ENCODE peak calls at places on chromosome 4, in six cellular contexts. One of them, this sample, is unnamed.

GRCh38 chr4:78829296-78829695 is 53.1 kb downstream of the BMP2K start:
- DNase-seq in NCI-H1092: no peak
- DNase-seq in posterior cingulate gyrus: no peak
- DNase-seq in smooth muscle cell of the brain vasculature: no peak
- DNase-seq in activated CD4-positive, alpha-beta T cell treated with anti-CD3 and anti-CD28 coated beads, Interleukin-2, amount 50 U/mL, for 24 hours: no peak
- DNase-seq in DMS153: no peak
- DNase-seq in this sample: no peak

GRCh38 chr4:24686866-24687672 is 102.7 kb upstream of the DHX15 start:
- DNase-seq in NCI-H1092: no peak
- DNase-seq in posterior cingulate gyrus: no peak
- DNase-seq in smooth muscle cell of the brain vasculature: no peak
- DNase-seq in activated CD4-positive, alpha-beta T cell treated with anti-CD3 and anti-CD28 coated beads, Interleukin-2, amount 50 U/mL, for 24 hours: no peak
- DNase-seq in DMS153: no peak
- DNase-seq in this sample: no peak

GRCh38 chr4:184845367-184846011 is 19.7 kb upstream of the ACSL1 start:
- DNase-seq in NCI-H1092: no peak
- DNase-seq in posterior cingulate gyrus: no peak
- DNase-seq in smooth muscle cell of the brain vasculature: no peak
- DNase-seq in activated CD4-positive, alpha-beta T cell treated with anti-CD3 and anti-CD28 coated beads, Interleukin-2, amount 50 U/mL, for 24 hours: no peak
- DNase-seq in DMS153: no peak
- DNase-seq in this sample: no peak

GRCh38 chr4:40316782-40317635 is 18.1 kb upstream of the CHRNA9 start:
- DNase-seq in NCI-H1092: no peak
- DNase-seq in posterior cingulate gyrus: no peak
- DNase-seq in smooth muscle cell of the brain vasculature: peak
- DNase-seq in activated CD4-positive, alpha-beta T cell treated with anti-CD3 and anti-CD28 coated beads, Interleukin-2, amount 50 U/mL, for 24 hours: peak
- DNase-seq in DMS153: no peak
- DNase-seq in this sample: no peak

GRCh38 chr4:73193155-73193554 is 65.4 kb downstream of the ANKRD17 start:
- DNase-seq in NCI-H1092: no peak
- DNase-seq in posterior cingulate gyrus: no peak
- DNase-seq in smooth muscle cell of the brain vasculature: no peak
- DNase-seq in activated CD4-positive, alpha-beta T cell treated with anti-CD3 and anti-CD28 coated beads, Interleukin-2, amount 50 U/mL, for 24 hours: no peak
- DNase-seq in DMS153: no peak
- DNase-seq in this sample: no peak

GRCh38 chr4:24794111-24794860 is 1.1 kb upstream of the SOD3 start:
- DNase-seq in NCI-H1092: no peak
- DNase-seq in posterior cingulate gyrus: no peak
- DNase-seq in smooth muscle cell of the brain vasculature: no peak
- DNase-seq in activated CD4-positive, alpha-beta T cell treated with anti-CD3 and anti-CD28 coated beads, Interleukin-2, amount 50 U/mL, for 24 hours: no peak
- DNase-seq in DMS153: no peak
- DNase-seq in this sample: no peak

GRCh38 chr4:51998837-51999236 is 21.3 kb downstream of the LRRC66 start:
- DNase-seq in NCI-H1092: no peak
- DNase-seq in posterior cingulate gyrus: no peak
- DNase-seq in smooth muscle cell of the brain vasculature: no peak
- DNase-seq in activated CD4-positive, alpha-beta T cell treated with anti-CD3 and anti-CD28 coated beads, Interleukin-2, amount 50 U/mL, for 24 hours: no peak
- DNase-seq in DMS153: no peak
- DNase-seq in this sample: no peak

GRCh38 chr4:145840162-145840768 is 98.4 kb downstream of the ZNF827 start:
- DNase-seq in NCI-H1092: peak
- DNase-seq in posterior cingulate gyrus: no peak
- DNase-seq in smooth muscle cell of the brain vasculature: no peak
- DNase-seq in activated CD4-positive, alpha-beta T cell treated with anti-CD3 and anti-CD28 coated beads, Interleukin-2, amount 50 U/mL, for 24 hours: peak
- DNase-seq in DMS153: peak
- DNase-seq in this sample: peak

GRCh38 chr4:40998680-40999358 is 215.5 kb downstream of the APBB2 start:
- DNase-seq in NCI-H1092: no peak
- DNase-seq in posterior cingulate gyrus: no peak
- DNase-seq in smooth muscle cell of the brain vasculature: no peak
- DNase-seq in activated CD4-positive, alpha-beta T cell treated with anti-CD3 and anti-CD28 coated beads, Interleukin-2, amount 50 U/mL, for 24 hours: no peak
- DNase-seq in DMS153: no peak
- DNase-seq in this sample: no peak

GRCh38 chr4:2078584-2078983 is 19.5 kb downstream of the NAT8L start:
- DNase-seq in NCI-H1092: no peak
- DNase-seq in posterior cingulate gyrus: no peak
- DNase-seq in smooth muscle cell of the brain vasculature: no peak
- DNase-seq in activated CD4-positive, alpha-beta T cell treated with anti-CD3 and anti-CD28 coated beads, Interleukin-2, amount 50 U/mL, for 24 hours: no peak
- DNase-seq in DMS153: no peak
- DNase-seq in this sample: no peak

GRCh38 chr4:147981305-147981704 is 249.4 kb downstream of the ARHGAP10 start:
- DNase-seq in NCI-H1092: no peak
- DNase-seq in posterior cingulate gyrus: no peak
- DNase-seq in smooth muscle cell of the brain vasculature: no peak
- DNase-seq in activated CD4-positive, alpha-beta T cell treated with anti-CD3 and anti-CD28 coated beads, Interleukin-2, amount 50 U/mL, for 24 hours: no peak
- DNase-seq in DMS153: no peak
- DNase-seq in this sample: no peak

GRCh38 chr4:95949136-95949765 is 109.4 kb downstream of the PDHA2 start:
- DNase-seq in NCI-H1092: no peak
- DNase-seq in posterior cingulate gyrus: no peak
- DNase-seq in smooth muscle cell of the brain vasculature: no peak
- DNase-seq in activated CD4-positive, alpha-beta T cell treated with anti-CD3 and anti-CD28 coated beads, Interleukin-2, amount 50 U/mL, for 24 hours: no peak
- DNase-seq in DMS153: no peak
- DNase-seq in this sample: no peak

GRCh38 chr4:53510981-53511380 is 80.3 kb downstream of the LNX1 start:
- DNase-seq in NCI-H1092: no peak
- DNase-seq in posterior cingulate gyrus: no peak
- DNase-seq in smooth muscle cell of the brain vasculature: no peak
- DNase-seq in activated CD4-positive, alpha-beta T cell treated with anti-CD3 and anti-CD28 coated beads, Interleukin-2, amount 50 U/mL, for 24 hours: no peak
- DNase-seq in DMS153: no peak
- DNase-seq in this sample: peak

This sample was measured in DMS 273 treated with DMSO at 0.1 percent for 48 hours.